ENCODE peak calls at places on chromosomes 2 and 18, in five cellular contexts. S is mesenchymal stem cell; M is uterus; J is transverse colon; C is CD8-positive, alpha-beta memory T cell. A is an unnamed sample.

GRCh38 chr18:70329076-70329475 is 40.2 kb downstream of the SOCS6 start:
- DNase-seq in S (no peak), M (no peak), J (no peak), C (no peak), A (no peak)

GRCh38 chr2:159684796-159685195 is 27.5 kb upstream of the MARCHF7 start:
- DNase-seq in S (peak; percentile 35), M (no peak), J (no peak), C (no peak), A (no peak)

GRCh38 chr18:1062592-1062991 is 157.9 kb downstream of the ADCYAP1 start:
- DNase-seq in S (no peak), M (no peak), J (no peak), C (no peak), A (no peak)

GRCh38 chr2:189851174-189851826 is 67.0 kb downstream of the PMS1 start:
- DNase-seq in S (no peak), M (no peak), J (no peak), C (no peak), A (no peak)

GRCh38 chr2:27323592-27324285 is 842 bp upstream of the MPV17 start:
- DNase-seq in S (no peak), M (no peak), J (no peak), C (no peak), A (no peak)

GRCh38 chr2:168118733-168119518 is 128.5 kb downstream of the STK39 start:
- DNase-seq in S (peak; percentile 80), M (no peak), J (no peak), C (no peak), A (peak; percentile 28)

GRCh38 chr18:2881490-2882195 is 34.8 kb downstream of the EMILIN2 start:
- DNase-seq in S (no peak), M (peak; percentile 88), J (peak; percentile 43), C (no peak), A (peak; percentile 67)

GRCh38 chr18:8952174-8952573 is 150.3 kb upstream of the NDUFV2 start:
- DNase-seq in S (no peak), M (no peak), J (no peak), C (no peak), A (no peak)

GRCh38 chr2:113085542-113085941 is 17.8 kb downstream of the IL1F10 start:
- DNase-seq in S (no peak), M (no peak), J (no peak), C (no peak), A (no peak)

GRCh38 chr2:239263231-239263936 is 137.4 kb downstream of the HDAC4 start:
- DNase-seq in S (no peak), M (no peak), J (peak; percentile 11), C (no peak), A (peak; percentile 13)

GRCh38 chr2:148044322-148044721 is 23.4 kb downstream of the MBD5 start:
- DNase-seq in S (no peak), M (no peak), J (no peak), C (no peak), A (no peak)

GRCh38 chr2:238920053-238920452 is 72.2 kb downstream of the TWIST2 start:
- DNase-seq in S (no peak), M (peak; percentile 4), J (no peak), C (no peak), A (no peak)

GRCh38 chr18:54080854-54081253 is 143.6 kb downstream of the MBD2 start:
- DNase-seq in S (no peak), M (no peak), J (no peak), C (no peak), A (no peak)

GRCh38 chr2:40287201-40287600 is 164.7 kb downstream of the SLC8A1 start:
- DNase-seq in S (no peak), M (no peak), J (no peak), C (no peak), A (no peak)

GRCh38 chr2:152635635-152636298 is 81.5 kb downstream of the PRPF40A start:
- DNase-seq in S (peak; percentile 64), M (peak; percentile 35), J (peak; percentile 69), C (peak; percentile 73), A (peak; percentile 66)

GRCh38 chr2:9003616-9004337 is at the start of gene MBOAT2:
- DNase-seq in S (peak; percentile 91), M (peak; percentile 88), J (peak; percentile 87), C (peak; percentile 76), A (peak; percentile 86)

DNA sequence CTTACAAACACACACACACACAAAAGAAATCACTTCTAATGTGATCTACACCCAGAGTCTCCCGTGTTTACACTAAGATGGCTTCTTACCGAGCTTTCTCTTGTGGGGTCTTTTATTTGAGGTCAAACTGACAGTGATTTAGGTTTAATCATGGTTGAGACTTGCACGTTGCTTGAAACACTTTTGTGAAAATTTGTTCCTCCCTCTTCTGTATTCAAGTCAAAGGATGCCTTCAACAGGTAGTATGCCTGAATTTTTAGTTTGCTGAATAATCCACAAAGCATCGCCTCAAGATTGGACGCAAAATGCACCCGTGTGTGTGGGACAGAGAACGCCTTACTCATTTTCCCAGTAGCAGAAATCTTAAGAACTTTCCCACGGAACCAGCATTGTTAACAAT is 4.0 kb upstream of the ZNF516 start:
- DNase-seq in S (no peak), M (no peak), J (no peak), C (no peak), A (no peak)
- H3K27me3 ChIP-seq in S (no peaks in the 10 kb centered on the region), M (no peaks in the 10 kb centered on the region), J (no peaks in the 10 kb centered on the region), C (peaks cover 3% of the 10 kb centered on the region), A (no peaks in the 10 kb centered on the region)

GRCh38 chr2:206259615-206260426 is 14.6 kb upstream of the ZDBF2 start:
- DNase-seq in S (no peak), M (no peak), J (no peak), C (no peak), A (no peak)
- H3K27me3 ChIP-seq in S (peaks cover 78% of the 10 kb centered on the region), M (no peaks in the 10 kb centered on the region), J (peaks cover 100% of the 10 kb centered on the region), C (peaks cover 17% of the 10 kb centered on the region), A (no peaks in the 10 kb centered on the region)

GRCh38 chr2:108958002-108958401 is 31.0 kb downstream of the EDAR start:
- DNase-seq in S (no peak), M (no peak), J (peak; percentile 60), C (no peak), A (no peak)
- H3K27me3 ChIP-seq in S (peaks cover 36% of the 10 kb centered on the region), M (no peaks in the 10 kb centered on the region), J (no peaks in the 10 kb centered on the region), C (no peaks in the 10 kb centered on the region), A (no peaks in the 10 kb centered on the region)

GRCh38 chr2:234546770-234547169 is 49.9 kb upstream of the ARL4C start:
- DNase-seq in S (no peak), M (no peak), J (no peak), C (no peak), A (no peak)

GRCh38 chr2:234548720-234549420 is 52.0 kb upstream of the ARL4C start:
- DNase-seq in S (peak; percentile 29), M (peak; percentile 18), J (no peak), C (no peak), A (no peak)

GRCh38 chr2:234555161-234555560 is 58.3 kb upstream of the ARL4C start:
- DNase-seq in S (no peak), M (no peak), J (no peak), C (no peak), A (no peak)

GRCh38 chr2:234550511-234551107 is 53.7 kb upstream of the ARL4C start:
- DNase-seq in S (peak; percentile 86), M (peak; percentile 60), J (peak; percentile 56), C (peak; percentile 71), A (peak; percentile 78)

DNA sequence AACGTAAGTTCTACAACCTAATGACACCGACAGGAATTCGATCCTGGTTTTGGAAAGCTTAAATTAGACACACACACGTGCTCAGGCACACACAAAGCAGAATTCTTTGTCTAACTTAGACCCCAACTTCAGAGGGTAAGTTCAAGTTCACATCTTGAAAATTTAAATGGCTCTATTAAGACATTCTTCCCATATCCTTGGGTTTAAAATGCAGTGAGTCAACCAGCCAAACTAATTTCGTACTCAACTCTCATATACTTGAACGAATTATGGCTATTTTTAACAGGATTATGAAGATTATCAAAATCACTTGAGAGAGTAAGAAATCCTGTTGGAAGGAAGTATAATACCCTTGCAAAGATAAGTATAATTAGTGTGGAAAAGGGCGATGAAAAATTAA is 53.2 kb upstream of the ARL4C start:
- DNase-seq in S (no peak), M (no peak), J (no peak), C (no peak), A (no peak)
- H3K27me3 ChIP-seq in S (no peaks in the 10 kb centered on the region), M (no peaks in the 10 kb centered on the region), J (peaks cover 5% of the 10 kb centered on the region), C (no peaks in the 10 kb centered on the region), A (no peaks in the 10 kb centered on the region)

DNA sequence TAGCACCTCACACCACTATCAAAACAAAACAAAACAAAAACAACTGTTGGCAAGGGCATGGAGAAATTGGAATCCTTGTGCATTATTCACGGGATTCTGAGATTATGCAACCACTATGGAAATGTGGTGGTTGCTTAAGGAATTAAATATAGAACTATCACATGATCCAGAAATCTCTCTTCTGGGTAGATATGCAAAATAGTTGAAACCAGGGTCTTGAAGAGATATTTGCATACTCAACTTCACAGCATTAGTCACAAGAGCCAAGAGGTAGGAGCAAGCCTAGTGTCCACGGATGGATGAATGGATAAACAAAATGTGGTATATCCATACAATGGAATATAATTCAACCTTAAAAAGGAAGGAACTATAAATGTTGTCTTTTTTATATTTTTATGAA is 7.0 kb downstream of the TMEM131 start:
- DNase-seq in S (no peak), M (no peak), J (no peak), C (no peak), A (no peak)
- H3K27me3 ChIP-seq in S (no peaks in the 10 kb centered on the region), M (no peaks in the 10 kb centered on the region), J (no peaks in the 10 kb centered on the region), C (no peaks in the 10 kb centered on the region), A (no peaks in the 10 kb centered on the region)

GRCh38 chr2:176139621-176140020 is 10.1 kb downstream of the HOXD8 start:
- DNase-seq in S (no peak), M (peak; percentile 55), J (no peak), C (no peak), A (peak; percentile 68)
- H3K27me3 ChIP-seq in S (peaks cover 61% of the 10 kb centered on the region), M (no peaks in the 10 kb centered on the region), J (peaks cover 33% of the 10 kb centered on the region), C (peaks cover 86% of the 10 kb centered on the region), A (no peaks in the 10 kb centered on the region)

DNA sequence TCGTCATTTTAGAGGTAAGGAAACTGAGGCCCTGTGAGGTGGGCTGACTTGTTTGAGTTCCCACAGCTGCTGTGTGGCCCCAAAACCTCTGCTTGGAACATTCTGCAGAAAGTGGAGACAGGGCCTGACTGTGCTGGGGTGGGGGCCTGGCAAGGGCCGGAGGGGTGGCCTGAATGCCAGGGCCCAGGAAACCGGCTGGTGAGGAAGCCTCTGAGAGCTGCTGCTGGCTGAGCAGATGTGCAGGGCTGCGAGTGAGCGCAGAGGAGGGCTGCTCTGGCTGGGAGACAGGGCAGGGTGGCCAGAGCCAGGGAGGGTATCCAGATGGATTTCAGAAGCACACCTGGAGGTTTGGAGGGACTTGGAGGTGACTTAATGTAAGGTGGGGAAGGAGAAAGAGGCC is 29.9 kb upstream of the INHBB start:
- DNase-seq in S (no peak), M (no peak), J (no peak), C (no peak), A (no peak)
- H3K27me3 ChIP-seq in S (peaks cover 45% of the 10 kb centered on the region), M (no peaks in the 10 kb centered on the region), J (peaks cover 11% of the 10 kb centered on the region), C (peaks cover 3% of the 10 kb centered on the region), A (no peaks in the 10 kb centered on the region)